ENCODE peak calls at places on chromosomes 6 and 20, in four cellular contexts. One of them, this sample, is unnamed.

GRCh38 chr20:36824142-36824940 is 50.8 kb upstream of the DSN1 start:
- DNase-seq in brain microvascular endothelial cell: no peak
- DNase-seq in glutamatergic neuron: no peak
- DNase-seq in retinal pigment epithelial cell: no peak
- DNase-seq in this sample: no peak

GRCh38 chr6:167574431-167575097 is 249.7 kb downstream of the TTLL2 start:
- DNase-seq in glutamatergic neuron: peak
- DNase-seq in brain microvascular endothelial cell: no peak
- DNase-seq in retinal pigment epithelial cell: no peak
- DNase-seq in this sample: no peak

GRCh38 chr6:69601132-69601531 is 195.7 kb downstream of the LMBRD1 start:
- DNase-seq in brain microvascular endothelial cell: no peak
- DNase-seq in glutamatergic neuron: no peak
- DNase-seq in retinal pigment epithelial cell: no peak
- DNase-seq in this sample: no peak

GRCh38 chr6:130377371-130377770 is 11.6 kb downstream of the TMEM200A start:
- DNase-seq in brain microvascular endothelial cell: no peak
- DNase-seq in glutamatergic neuron: no peak
- DNase-seq in retinal pigment epithelial cell: no peak
- DNase-seq in this sample: no peak

GRCh38 chr6:82247634-82248232 is at the start of gene IBTK:
- DNase-seq in glutamatergic neuron: peak
- DNase-seq in retinal pigment epithelial cell: peak
- DNase-seq in brain microvascular endothelial cell: peak
- DNase-seq in this sample: peak

GRCh38 chr6:69693749-69694148 is 103.1 kb downstream of the LMBRD1 start:
- DNase-seq in retinal pigment epithelial cell: no peak
- DNase-seq in glutamatergic neuron: no peak
- DNase-seq in brain microvascular endothelial cell: no peak
- DNase-seq in this sample: peak

GRCh38 chr6:73139681-73140080 is 85.6 kb downstream of the KHDC1L start:
- DNase-seq in glutamatergic neuron: no peak
- DNase-seq in brain microvascular endothelial cell: no peak
- DNase-seq in retinal pigment epithelial cell: no peak
- DNase-seq in this sample: no peak

GRCh38 chr20:57250607-57251343 is 15.7 kb downstream of the BMP7 start:
- DNase-seq in glutamatergic neuron: no peak
- DNase-seq in retinal pigment epithelial cell: no peak
- DNase-seq in brain microvascular endothelial cell: no peak
- DNase-seq in this sample: no peak

GRCh38 chr6:43278524-43279078 is 19.5 kb upstream of the SLC22A7 start:
- DNase-seq in glutamatergic neuron: no peak
- DNase-seq in brain microvascular endothelial cell: no peak
- DNase-seq in retinal pigment epithelial cell: peak
- DNase-seq in this sample: peak

GRCh38 chr6:53794073-53794719 is 609 bp upstream of the LRRC1 start:
- DNase-seq in brain microvascular endothelial cell: peak
- DNase-seq in glutamatergic neuron: peak
- DNase-seq in retinal pigment epithelial cell: peak
- DNase-seq in this sample: peak

GRCh38 chr6:136510782-136511181 is 39.4 kb downstream of the MAP7 start:
- DNase-seq in retinal pigment epithelial cell: no peak
- DNase-seq in glutamatergic neuron: no peak
- DNase-seq in brain microvascular endothelial cell: no peak
- DNase-seq in this sample: no peak

GRCh38 chr20:57346477-57346876 is 4.6 kb upstream of the RAE1 start:
- DNase-seq in brain microvascular endothelial cell: peak
- DNase-seq in glutamatergic neuron: peak
- DNase-seq in retinal pigment epithelial cell: no peak
- DNase-seq in this sample: peak

GRCh38 chr6:129251669-129252376 is 368.9 kb downstream of the LAMA2 start:
- DNase-seq in glutamatergic neuron: peak
- DNase-seq in brain microvascular endothelial cell: peak
- DNase-seq in retinal pigment epithelial cell: no peak
- DNase-seq in this sample: peak

GRCh38 chr20:14478126-14478525 is 140.7 kb upstream of the FLRT3 start:
- DNase-seq in glutamatergic neuron: no peak
- DNase-seq in brain microvascular endothelial cell: no peak
- DNase-seq in retinal pigment epithelial cell: no peak
- DNase-seq in this sample: no peak

GRCh38 chr6:73878403-73878802 is 182.4 kb downstream of the CD109 start:
- DNase-seq in brain microvascular endothelial cell: no peak
- DNase-seq in glutamatergic neuron: no peak
- DNase-seq in retinal pigment epithelial cell: no peak
- DNase-seq in this sample: no peak

GRCh38 chr20:52049001-52049731 is 142.4 kb downstream of the ZFP64 start:
- DNase-seq in retinal pigment epithelial cell: no peak
- DNase-seq in brain microvascular endothelial cell: peak
- DNase-seq in glutamatergic neuron: no peak
- DNase-seq in this sample: no peak

GRCh38 chr20:5621305-5621704 is 128.9 kb upstream of the SHLD1 start:
- DNase-seq in glutamatergic neuron: no peak
- DNase-seq in brain microvascular endothelial cell: no peak
- DNase-seq in retinal pigment epithelial cell: peak
- DNase-seq in this sample: no peak

GRCh38 chr6:62285612-62286469 is at the start of gene KHDRBS2:
- DNase-seq in brain microvascular endothelial cell: no peak
- DNase-seq in retinal pigment epithelial cell: peak
- DNase-seq in glutamatergic neuron: peak
- DNase-seq in this sample: no peak

GRCh38 chr6:7561153-7561964 is 19.9 kb downstream of the DSP start:
- DNase-seq in glutamatergic neuron: no peak
- DNase-seq in brain microvascular endothelial cell: no peak
- DNase-seq in retinal pigment epithelial cell: no peak
- DNase-seq in this sample: no peak

GRCh38 chr6:170423814-170424633 is 117.5 kb downstream of the FAM120B start:
- DNase-seq in retinal pigment epithelial cell: no peak
- DNase-seq in glutamatergic neuron: no peak
- DNase-seq in brain microvascular endothelial cell: no peak
- DNase-seq in this sample: no peak

GRCh38 chr20:37914672-37915433 is 11.9 kb downstream of the VSTM2L start:
- DNase-seq in glutamatergic neuron: peak
- DNase-seq in retinal pigment epithelial cell: no peak
- DNase-seq in brain microvascular endothelial cell: no peak
- DNase-seq in this sample: no peak

GRCh38 chr20:37914367-37914671 is 11.4 kb downstream of the VSTM2L start:
- DNase-seq in retinal pigment epithelial cell: no peak
- DNase-seq in brain microvascular endothelial cell: no peak
- DNase-seq in glutamatergic neuron: no peak
- DNase-seq in this sample: no peak

GRCh38 chr20:37917436-37917835 is 14.5 kb downstream of the VSTM2L start:
- DNase-seq in retinal pigment epithelial cell: no peak
- DNase-seq in glutamatergic neuron: no peak
- DNase-seq in brain microvascular endothelial cell: no peak
- DNase-seq in this sample: no peak

GRCh38 chr20:37915434-37915787 is 12.5 kb downstream of the VSTM2L start:
- DNase-seq in brain microvascular endothelial cell: no peak
- DNase-seq in retinal pigment epithelial cell: no peak
- DNase-seq in glutamatergic neuron: no peak
- DNase-seq in this sample: no peak

DNA sequence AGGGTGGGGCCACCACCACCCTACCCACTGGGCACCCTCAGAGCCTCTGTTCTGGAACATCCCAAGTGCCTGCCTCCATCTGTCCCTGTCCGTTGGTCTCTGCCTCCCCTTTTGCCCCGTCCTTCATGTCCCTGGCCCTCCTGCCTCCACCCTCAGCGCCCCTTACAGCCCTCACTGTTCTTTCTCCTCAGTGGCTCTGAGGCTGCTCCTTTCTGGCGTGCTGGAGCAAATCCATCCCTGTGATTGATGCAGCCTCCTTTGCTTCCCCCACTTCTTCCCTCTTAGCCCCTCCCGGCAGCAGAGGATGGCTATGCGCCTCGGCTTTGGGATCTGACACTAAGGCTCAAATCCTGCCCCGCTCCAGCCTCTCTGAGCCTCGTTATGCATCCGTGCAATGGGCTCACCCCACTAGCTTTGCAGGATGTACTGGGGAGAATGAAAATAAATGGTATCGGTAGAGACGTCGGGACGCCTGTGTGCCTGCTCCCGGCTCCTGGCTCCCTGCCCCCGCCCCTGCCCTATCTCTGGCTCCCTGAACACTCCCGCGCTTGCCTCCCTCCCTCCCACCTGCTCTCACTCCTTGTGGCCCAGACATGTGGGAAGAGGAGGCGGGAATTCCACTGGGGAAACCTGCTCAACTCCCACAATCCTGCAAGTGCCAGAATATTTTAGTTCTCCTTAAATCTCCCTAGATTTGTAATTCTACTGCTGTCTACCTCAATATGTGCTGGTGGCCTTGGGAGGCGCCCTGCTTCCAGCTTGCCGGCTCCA is 13.1 kb downstream of the VSTM2L start:
- DNase-seq in brain microvascular endothelial cell: no peak
- DNase-seq in retinal pigment epithelial cell: no peak
- DNase-seq in glutamatergic neuron: peak
- DNase-seq in this sample: no peak
- TF ChIP-seq CTCF in brain microvascular endothelial cell: no peak
- TF ChIP-seq CTCF in retinal pigment epithelial cell: no peak
- TF ChIP-seq CTCF in glutamatergic neuron: no peak
- TF ChIP-seq CTCF in this sample: peak

DNA sequence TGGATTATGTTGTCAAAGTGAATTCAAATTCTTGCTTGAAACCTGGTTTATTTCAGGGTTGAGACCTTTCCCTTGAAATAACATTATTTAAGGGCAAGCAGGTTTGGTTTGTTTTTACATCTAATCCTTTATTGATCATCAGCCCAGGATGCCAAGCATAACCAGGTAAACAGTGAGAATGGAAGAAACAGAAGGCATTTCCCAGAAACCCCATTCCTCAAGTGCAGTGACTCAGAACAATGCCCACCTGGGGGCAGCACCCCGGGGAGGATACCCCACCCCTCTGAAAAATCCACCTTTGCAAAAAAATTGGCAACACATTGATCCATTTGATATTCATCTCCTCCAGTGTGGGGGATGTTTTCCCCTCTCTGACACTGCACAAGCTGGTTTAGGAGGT is 32.5 kb downstream of the POFUT1 start:
- DNase-seq in brain microvascular endothelial cell: no peak
- DNase-seq in glutamatergic neuron: no peak
- DNase-seq in retinal pigment epithelial cell: no peak
- DNase-seq in this sample: no peak
- TF ChIP-seq CTCF in brain microvascular endothelial cell: peak
- TF ChIP-seq CTCF in glutamatergic neuron: no peak
- TF ChIP-seq CTCF in retinal pigment epithelial cell: peak
- TF ChIP-seq CTCF in this sample: peak

GRCh38 chr6:36129889-36130671 is at the start of gene MAPK13:
- DNase-seq in brain microvascular endothelial cell: no peak
- DNase-seq in retinal pigment epithelial cell: no peak
- DNase-seq in glutamatergic neuron: no peak
- DNase-seq in this sample: no peak

GRCh38 chr6:36132221-36132895 is 2.0 kb downstream of the MAPK13 start:
- DNase-seq in glutamatergic neuron: no peak
- DNase-seq in retinal pigment epithelial cell: no peak
- DNase-seq in brain microvascular endothelial cell: no peak
- DNase-seq in this sample: no peak

GRCh38 chr6:36131517-36132220 is 1.4 kb downstream of the MAPK13 start:
- DNase-seq in brain microvascular endothelial cell: peak
- DNase-seq in glutamatergic neuron: no peak
- DNase-seq in retinal pigment epithelial cell: no peak
- DNase-seq in this sample: peak

GRCh38 chr6:36128793-36129192 is 1.5 kb upstream of the MAPK13 start:
- DNase-seq in glutamatergic neuron: no peak
- DNase-seq in brain microvascular endothelial cell: no peak
- DNase-seq in retinal pigment epithelial cell: no peak
- DNase-seq in this sample: no peak

DNA sequence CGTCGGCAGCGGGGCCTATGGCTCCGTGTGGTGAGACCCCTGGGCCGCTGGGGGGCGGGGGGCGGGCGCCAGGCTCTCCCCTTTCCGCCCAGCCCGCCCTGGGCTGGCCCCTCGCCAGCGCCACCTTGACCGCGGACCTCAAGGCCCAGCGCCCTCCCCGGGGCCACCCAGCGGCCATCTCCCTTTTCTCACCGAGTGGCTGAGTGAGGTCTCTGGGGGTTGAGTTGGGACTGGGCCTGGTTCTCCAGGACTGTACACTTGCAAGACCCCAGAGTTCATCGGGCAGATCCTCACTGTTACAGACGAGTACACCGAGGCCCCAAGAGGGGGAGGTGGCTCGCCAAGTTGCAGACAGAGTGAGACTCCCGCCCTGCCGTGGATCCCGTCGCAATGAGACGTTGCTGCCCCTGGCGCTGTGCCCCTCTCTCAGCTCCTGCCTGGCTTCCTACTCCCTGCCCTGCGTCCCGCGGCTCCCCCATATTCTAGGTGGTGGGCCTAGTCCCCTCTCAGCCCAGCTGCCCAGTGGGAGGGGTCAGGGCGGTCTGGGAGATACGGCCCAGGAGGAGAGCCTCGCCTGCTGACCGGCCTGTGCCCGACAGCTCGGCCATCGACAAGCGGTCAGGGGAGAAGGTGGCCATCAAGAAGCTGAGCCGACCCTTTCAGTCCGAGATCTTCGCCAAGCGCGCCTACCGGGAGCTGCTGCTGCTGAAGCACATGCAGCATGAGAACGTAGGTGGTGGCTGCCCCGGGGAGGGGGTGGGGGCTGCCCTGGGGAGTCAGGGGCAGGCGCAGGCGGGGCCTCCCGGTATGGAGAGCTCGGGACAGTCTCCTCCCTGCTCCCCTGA is 581 bp downstream of the MAPK13 start:
- DNase-seq in glutamatergic neuron: no peak
- DNase-seq in retinal pigment epithelial cell: no peak
- DNase-seq in brain microvascular endothelial cell: no peak
- DNase-seq in this sample: no peak
- TF ChIP-seq CTCF in glutamatergic neuron: no peak
- TF ChIP-seq CTCF in retinal pigment epithelial cell: no peak
- TF ChIP-seq CTCF in brain microvascular endothelial cell: peak
- TF ChIP-seq CTCF in this sample: peak

GRCh38 chr6:92777146-92777740 is 642.1 kb downstream of the EPHA7 start:
- DNase-seq in retinal pigment epithelial cell: peak
- DNase-seq in brain microvascular endothelial cell: no peak
- DNase-seq in glutamatergic neuron: no peak
- DNase-seq in this sample: no peak
- TF ChIP-seq CTCF in retinal pigment epithelial cell: peak
- TF ChIP-seq CTCF in brain microvascular endothelial cell: peak
- TF ChIP-seq CTCF in glutamatergic neuron: peak
- TF ChIP-seq CTCF in this sample: peak

DNA sequence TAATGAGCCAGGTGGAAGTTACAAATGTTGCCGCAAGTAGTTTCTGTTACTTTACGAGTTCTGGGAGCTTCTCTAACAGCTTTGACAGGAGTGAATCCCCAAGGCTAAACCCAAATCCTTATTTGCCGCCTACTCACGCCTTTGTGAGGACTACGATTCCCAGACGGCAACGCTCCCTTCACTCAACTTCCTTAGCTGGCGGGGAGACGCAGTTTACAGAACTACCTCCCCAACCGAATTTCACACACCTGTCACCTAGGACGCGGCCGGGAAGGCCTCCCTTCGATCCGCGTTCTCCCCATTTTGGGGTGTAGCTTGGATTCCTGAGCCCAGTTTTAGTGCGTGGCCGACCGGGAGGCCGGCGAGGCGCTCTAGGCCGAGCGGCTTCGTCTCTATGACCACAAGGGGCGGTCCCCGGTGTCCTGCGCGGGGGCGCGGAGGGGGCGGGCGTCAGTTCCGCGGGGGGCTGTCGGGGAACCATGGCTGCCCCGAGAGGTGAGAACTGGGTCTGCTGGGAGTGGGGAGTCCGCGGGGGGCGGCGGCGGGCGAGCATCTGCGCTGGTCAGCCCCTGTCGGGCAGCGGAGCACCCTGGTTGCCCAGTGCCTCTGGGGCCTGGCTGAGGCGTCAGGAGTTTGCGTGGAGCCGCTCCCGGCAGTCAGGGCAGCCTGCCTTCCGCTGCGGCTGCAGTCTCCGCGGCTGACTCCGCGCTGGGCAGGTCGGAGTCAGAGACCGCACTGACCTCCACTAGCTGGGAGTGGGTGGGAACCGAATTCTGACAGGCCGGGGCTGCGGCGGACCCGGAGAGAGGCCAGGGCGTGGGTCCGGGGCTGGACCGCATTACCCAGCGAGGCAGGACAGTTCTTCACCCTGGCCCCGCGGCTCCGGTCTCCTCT is at the start of gene SLC35A1:
- DNase-seq in retinal pigment epithelial cell: peak
- DNase-seq in glutamatergic neuron: peak
- DNase-seq in brain microvascular endothelial cell: peak
- DNase-seq in this sample: peak
- TF ChIP-seq CTCF in retinal pigment epithelial cell: peak
- TF ChIP-seq CTCF in glutamatergic neuron: peak
- TF ChIP-seq CTCF in brain microvascular endothelial cell: no peak
- TF ChIP-seq CTCF in this sample: peak